ENCODE peak calls at places on chromosomes 5 and 9, in four cellular contexts. V is body of pancreas, U is BJ, C is foreskin fibroblast. I is an unnamed sample.

GRCh38 chr5:82884821-82885471 is 192.2 kb downstream of the TMEM167A start:
- DNase-seq in V (no peak), C (no peak), U (no peak), I (no peak)

GRCh38 chr5:150068472-150068871 is 17.9 kb downstream of the CSF1R start:
- DNase-seq in C (peak; percentile 20), U (no peak), V (no peak), I (no peak)

GRCh38 chr9:19336166-19336565 is 43.9 kb downstream of the RPS6 start:
- DNase-seq in U (no peak), C (no peak), V (no peak), I (no peak)

GRCh38 chr5:155631116-155631515 is 617.6 kb downstream of the KIF4B start:
- DNase-seq in V (no peak), C (no peak), U (no peak), I (no peak)

GRCh38 chr9:131335356-131335755 is 45.8 kb downstream of the PLPP7 start:
- DNase-seq in C (no peak), U (no peak), V (no peak), I (no peak)

GRCh38 chr9:35518212-35518917 is 28.5 kb downstream of the RUSC2 start:
- DNase-seq in U (peak; percentile 75), C (peak; percentile 89), V (peak; percentile 56), I (peak; percentile 76)

GRCh38 chr9:130072515-130073235 is 19.0 kb downstream of the GPR107 start:
- DNase-seq in U (no peak), C (peak; percentile 21), V (no peak), I (no peak)

GRCh38 chr5:116814656-116815055 is 240.0 kb upstream of the SEMA6A start:
- DNase-seq in C (no peak), V (no peak), U (no peak), I (no peak)

GRCh38 chr9:124450241-124450924 is at the start of gene ADGRD2:
- DNase-seq in C (peak; percentile 34), U (no peak), V (peak; percentile 48), I (no peak)

GRCh38 chr5:181028032-181028819 is 11.8 kb upstream of the BTNL9 start:
- DNase-seq in C (no peak), U (no peak), V (peak; percentile 74), I (no peak)

GRCh38 chr5:150500905-150501304 is 7.0 kb upstream of the NDST1 start:
- DNase-seq in C (no peak), V (no peak), U (no peak), I (no peak)

GRCh38 chr5:129899454-129899853 is 4.8 kb upstream of the CHSY3 start:
- DNase-seq in U (no peak), V (no peak), C (peak; percentile 42), I (peak; percentile 2)

GRCh38 chr5:97528941-97529340 is 345.9 kb upstream of the RIOK2 start:
- DNase-seq in V (no peak), C (peak; percentile 87), U (peak; percentile 34), I (no peak)

GRCh38 chr9:117414220-117414905 is 494 bp downstream of the ASTN2 start:
- DNase-seq in U (no peak), V (peak; percentile 53), C (peak; percentile 37), I (no peak)

GRCh38 chr5:109316631-109317030 is 93.1 kb downstream of the PJA2 start:
- DNase-seq in C (peak; percentile 80), V (no peak), U (no peak), I (no peak)

GRCh38 chr5:126868961-126869451 is 92.1 kb downstream of the LMNB1 start:
- DNase-seq in C (peak; percentile 80), V (no peak), U (no peak), I (no peak)

GRCh38 chr9:82052081-82052480 is 63.5 kb downstream of the SPATA31D1 start:
- DNase-seq in V (no peak), C (no peak), U (no peak), I (no peak)

GRCh38 chr5:57185301-57185700 is 11.4 kb downstream of the GPBP1 start:
- DNase-seq in U (no peak), C (no peak), V (no peak), I (no peak)

GRCh38 chr9:87540444-87541105 is 42.9 kb downstream of the DAPK1 start:
- DNase-seq in C (no peak), V (no peak), U (no peak), I (no peak)

GRCh38 chr5:73564018-73564417 is 1.4 kb downstream of the ANKRA2 start:
- DNase-seq in C (peak; percentile 24), V (no peak), U (no peak), I (no peak)

GRCh38 chr9:133403766-133404439 is 13.9 kb downstream of the REXO4 start:
- DNase-seq in V (peak; percentile 69), U (no peak), C (peak; percentile 47), I (peak; percentile 21)

GRCh38 chr9:135184661-135185459 is 97.4 kb downstream of the OLFM1 start:
- DNase-seq in U (no peak), C (no peak), V (no peak), I (no peak)

GRCh38 chr9:135189497-135189896 is 102.0 kb downstream of the OLFM1 start:
- DNase-seq in V (no peak), U (no peak), C (no peak), I (no peak)

GRCh38 chr9:135186248-135187164 is 99.0 kb downstream of the OLFM1 start:
- DNase-seq in C (no peak), U (no peak), V (no peak), I (no peak)

GRCh38 chr9:135188681-135189151 is 101.2 kb downstream of the OLFM1 start:
- DNase-seq in V (no peak), U (no peak), C (no peak), I (no peak)

GRCh38 chr9:135187365-135187764 is 99.9 kb downstream of the OLFM1 start:
- DNase-seq in V (no peak), U (no peak), C (no peak), I (no peak)
- H3K4me3 ChIP-seq in V (no peak overlapping the region), U (no peak overlapping the region), C (no peak overlapping the region), I (no peak overlapping the region)

GRCh38 chr5:133863857-133864585 is 104.4 kb downstream of the C5orf15 start:
- DNase-seq in C (no peak), U (no peak), V (no peak), I (no peak)
- TF ChIP-seq CTCF in C (no peak), U (no peak), V (no peak), I (no peak)

GRCh38 chr5:36158144-36158543 is 6.2 kb downstream of the SKP2 start:
- DNase-seq in V (no peak), U (no peak), C (peak; percentile 30), I (no peak)
- H3K4me3 ChIP-seq in V (no peak overlapping the region), U (no peak overlapping the region), C (no peak overlapping the region), I (no peak overlapping the region)

GRCh38 chr5:25669645-25670401 is 1025.0 kb upstream of the CDH10 start:
- DNase-seq in V (no peak), C (no peak), U (no peak), I (no peak)
- TF ChIP-seq CTCF in V (no peak), C (no peak), U (no peak), I (no peak)